ENCODE peak calls at places on chromosomes 5 and 9, in six cellular contexts. One of them, this sample, is unnamed. For H3K27me3, the result is how much of the 10 kb centered on the place peaks cover.

GRCh38 chr5:144436007-144436406 is 265.3 kb downstream of the KCTD16 start:
- DNase-seq in mesenchymal stem cell: no peak
- DNase-seq in K562: no peak
- DNase-seq in mesendoderm: no peak
- DNase-seq in Karpas-422: no peak
- DNase-seq in NT2/D1: no peak
- DNase-seq in this sample: no peak

GRCh38 chr5:171647043-171647899 is 138.3 kb upstream of the SMIM23 start:
- DNase-seq in mesenchymal stem cell: peak
- DNase-seq in K562: no peak
- DNase-seq in mesendoderm: peak
- DNase-seq in Karpas-422: no peak
- DNase-seq in NT2/D1: no peak
- DNase-seq in this sample: peak

GRCh38 chr5:107672212-107673105 is 1.7 kb upstream of the EFNA5 start:
- DNase-seq in mesenchymal stem cell: peak
- DNase-seq in K562: peak
- DNase-seq in mesendoderm: peak
- DNase-seq in Karpas-422: peak
- DNase-seq in NT2/D1: peak
- DNase-seq in this sample: peak

GRCh38 chr5:173765030-173765644 is 123.0 kb upstream of the CPEB4 start:
- DNase-seq in mesenchymal stem cell: peak
- DNase-seq in K562: no peak
- DNase-seq in mesendoderm: no peak
- DNase-seq in Karpas-422: no peak
- DNase-seq in NT2/D1: no peak
- DNase-seq in this sample: no peak

GRCh38 chr5:151699071-151699901 is 12.6 kb upstream of the SPARC start:
- DNase-seq in mesenchymal stem cell: peak
- DNase-seq in K562: no peak
- DNase-seq in mesendoderm: peak
- DNase-seq in Karpas-422: no peak
- DNase-seq in NT2/D1: peak
- DNase-seq in this sample: peak

GRCh38 chr5:173294673-173295320 is 33.4 kb downstream of the STC2 start:
- DNase-seq in mesenchymal stem cell: no peak
- DNase-seq in K562: no peak
- DNase-seq in mesendoderm: peak
- DNase-seq in Karpas-422: no peak
- DNase-seq in NT2/D1: no peak
- DNase-seq in this sample: no peak

GRCh38 chr5:108983456-108984092 is 235.9 kb downstream of the FER start:
- DNase-seq in mesenchymal stem cell: no peak
- DNase-seq in K562: no peak
- DNase-seq in mesendoderm: no peak
- DNase-seq in Karpas-422: no peak
- DNase-seq in NT2/D1: no peak
- DNase-seq in this sample: no peak

GRCh38 chr5:96483878-96484277 is 50.8 kb upstream of the PCSK1 start:
- DNase-seq in mesenchymal stem cell: peak
- DNase-seq in K562: peak
- DNase-seq in mesendoderm: peak
- DNase-seq in Karpas-422: peak
- DNase-seq in NT2/D1: peak
- DNase-seq in this sample: peak

GRCh38 chr9:136837146-136837855 is 5.0 kb upstream of the AJM1 start:
- DNase-seq in mesenchymal stem cell: no peak
- DNase-seq in K562: no peak
- DNase-seq in mesendoderm: no peak
- DNase-seq in Karpas-422: no peak
- DNase-seq in NT2/D1: no peak
- DNase-seq in this sample: no peak

GRCh38 chr5:69527128-69527745 is 32.8 kb upstream of the GTF2H2C start:
- DNase-seq in mesenchymal stem cell: no peak
- DNase-seq in K562: no peak
- DNase-seq in mesendoderm: no peak
- DNase-seq in Karpas-422: no peak
- DNase-seq in NT2/D1: no peak
- DNase-seq in this sample: no peak

GRCh38 chr5:172229904-172230303 is 35.9 kb downstream of the EFCAB9 start:
- DNase-seq in mesenchymal stem cell: no peak
- DNase-seq in K562: no peak
- DNase-seq in mesendoderm: no peak
- DNase-seq in Karpas-422: no peak
- DNase-seq in NT2/D1: no peak
- DNase-seq in this sample: no peak

GRCh38 chr5:171863928-171864327 is 78.3 kb downstream of the SMIM23 start:
- DNase-seq in mesenchymal stem cell: peak
- DNase-seq in K562: no peak
- DNase-seq in mesendoderm: no peak
- DNase-seq in Karpas-422: no peak
- DNase-seq in NT2/D1: no peak
- DNase-seq in this sample: no peak

GRCh38 chr5:128082551-128083032 is 974 bp upstream of the SLC12A2 start:
- DNase-seq in mesenchymal stem cell: no peak
- DNase-seq in K562: no peak
- DNase-seq in mesendoderm: no peak
- DNase-seq in Karpas-422: no peak
- DNase-seq in NT2/D1: no peak
- DNase-seq in this sample: peak

GRCh38 chr9:89591291-89592200 is 13.3 kb upstream of the GADD45G start:
- DNase-seq in mesenchymal stem cell: no peak
- DNase-seq in K562: no peak
- DNase-seq in mesendoderm: no peak
- DNase-seq in Karpas-422: no peak
- DNase-seq in NT2/D1: no peak
- DNase-seq in this sample: peak

GRCh38 chr5:135569755-135570452 is 8.9 kb downstream of the CXCL14 start:
- DNase-seq in mesenchymal stem cell: peak
- DNase-seq in K562: peak
- DNase-seq in mesendoderm: peak
- DNase-seq in Karpas-422: peak
- DNase-seq in NT2/D1: peak
- DNase-seq in this sample: peak

GRCh38 chr9:131787838-131788237 is 48.0 kb upstream of the RAPGEF1 start:
- DNase-seq in mesenchymal stem cell: no peak
- DNase-seq in K562: no peak
- DNase-seq in mesendoderm: no peak
- DNase-seq in Karpas-422: no peak
- DNase-seq in NT2/D1: no peak
- DNase-seq in this sample: no peak
- H3K27me3 ChIP-seq in mesenchymal stem cell: half or more
- H3K27me3 ChIP-seq in K562: half or more
- H3K27me3 ChIP-seq in mesendoderm: under half
- H3K27me3 ChIP-seq in Karpas-422: under half
- H3K27me3 ChIP-seq in NT2/D1: under half
- H3K27me3 ChIP-seq in this sample: under half

DNA sequence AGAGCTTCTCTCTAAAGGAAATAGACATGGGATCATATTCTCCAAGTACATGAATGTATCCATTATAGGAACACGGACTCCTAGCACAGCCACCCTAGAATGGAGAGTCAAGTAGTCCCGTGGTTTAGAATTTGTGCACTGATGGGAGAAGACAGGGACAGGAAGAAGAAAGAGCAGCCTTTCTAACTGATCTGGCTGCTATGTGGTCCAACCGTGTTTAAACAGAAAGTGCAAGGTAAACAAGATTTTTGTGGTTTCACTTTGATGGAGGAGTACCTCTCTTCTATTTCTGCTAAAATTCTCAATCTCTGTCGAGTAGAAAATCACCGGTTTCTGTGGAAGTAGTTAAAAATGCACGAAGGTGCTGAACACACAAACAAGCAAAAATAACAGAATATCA is 171.3 kb downstream of the ST8SIA4 start:
- DNase-seq in mesenchymal stem cell: peak
- DNase-seq in K562: no peak
- DNase-seq in mesendoderm: no peak
- DNase-seq in Karpas-422: no peak
- DNase-seq in NT2/D1: no peak
- DNase-seq in this sample: no peak
- H3K9ac ChIP-seq in mesenchymal stem cell: no peak
- H3K9ac ChIP-seq in K562: no peak
- H3K9ac ChIP-seq in mesendoderm: no peak
- H3K9ac ChIP-seq in Karpas-422: no peak
- H3K9ac ChIP-seq in NT2/D1: no peak
- H3K9ac ChIP-seq in this sample: no peak

GRCh38 chr9:132182609-132183073 is 20.8 kb downstream of the NTNG2 start:
- DNase-seq in mesenchymal stem cell: no peak
- DNase-seq in K562: no peak
- DNase-seq in mesendoderm: peak
- DNase-seq in Karpas-422: no peak
- DNase-seq in NT2/D1: no peak
- DNase-seq in this sample: peak

GRCh38 chr9:132183715-132184114 is 21.9 kb downstream of the NTNG2 start:
- DNase-seq in mesenchymal stem cell: no peak
- DNase-seq in K562: no peak
- DNase-seq in mesendoderm: peak
- DNase-seq in Karpas-422: no peak
- DNase-seq in NT2/D1: no peak
- DNase-seq in this sample: peak

GRCh38 chr9:132181796-132182521 is 20.1 kb downstream of the NTNG2 start:
- DNase-seq in mesenchymal stem cell: no peak
- DNase-seq in K562: no peak
- DNase-seq in mesendoderm: no peak
- DNase-seq in Karpas-422: no peak
- DNase-seq in NT2/D1: no peak
- DNase-seq in this sample: peak

GRCh38 chr9:132185164-132186009 is 23.5 kb downstream of the NTNG2 start:
- DNase-seq in mesenchymal stem cell: no peak
- DNase-seq in K562: peak
- DNase-seq in mesendoderm: peak
- DNase-seq in Karpas-422: no peak
- DNase-seq in NT2/D1: no peak
- DNase-seq in this sample: peak

GRCh38 chr9:132183134-132183533 is 21.3 kb downstream of the NTNG2 start:
- DNase-seq in mesenchymal stem cell: no peak
- DNase-seq in K562: no peak
- DNase-seq in mesendoderm: no peak
- DNase-seq in Karpas-422: no peak
- DNase-seq in NT2/D1: no peak
- DNase-seq in this sample: peak
- H3K27me3 ChIP-seq in mesenchymal stem cell: half or more
- H3K27me3 ChIP-seq in K562: half or more
- H3K27me3 ChIP-seq in mesendoderm: under half
- H3K27me3 ChIP-seq in Karpas-422: under half
- H3K27me3 ChIP-seq in NT2/D1: under half
- H3K27me3 ChIP-seq in this sample: under half

DNA sequence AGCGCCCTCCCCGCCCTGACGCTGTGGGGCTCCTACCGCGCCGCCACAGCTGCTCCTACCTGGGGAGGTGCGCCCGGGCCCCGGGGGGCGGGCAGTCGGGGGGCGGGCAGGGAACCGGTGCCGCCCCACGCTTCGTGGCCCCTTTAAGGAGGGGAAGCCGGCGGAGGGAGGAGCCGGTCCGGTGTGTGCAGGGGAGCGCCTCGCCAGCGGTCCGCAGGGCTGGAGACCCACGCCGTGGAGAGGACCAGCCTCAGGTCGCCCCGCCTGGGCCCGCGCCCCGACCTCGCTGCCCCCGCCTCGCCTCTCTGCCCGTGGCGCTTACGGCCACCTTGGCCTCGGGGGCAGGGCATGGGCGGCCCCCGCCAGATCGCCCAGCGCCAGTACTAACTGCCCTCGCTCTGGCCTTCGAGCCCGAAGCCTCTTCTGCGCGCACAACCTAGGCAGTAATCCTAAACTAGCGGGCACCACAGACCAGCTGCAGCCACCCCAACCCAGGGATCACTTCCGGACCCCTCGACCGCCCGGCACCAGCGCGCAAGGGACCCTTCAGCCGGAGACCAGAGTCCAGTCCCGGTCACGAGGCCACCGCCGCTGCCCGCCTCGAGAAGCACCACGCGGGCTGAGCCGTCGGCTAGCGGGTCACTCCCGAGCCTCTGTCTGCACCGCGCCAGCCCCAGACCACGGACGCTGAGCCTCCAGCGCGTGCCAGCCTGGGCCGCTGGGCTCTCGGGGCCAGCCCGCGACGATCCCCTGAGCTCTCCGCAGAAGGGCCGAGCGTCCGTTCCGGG is at the start of gene FOXE1:
- DNase-seq in mesenchymal stem cell: no peak
- DNase-seq in K562: no peak
- DNase-seq in mesendoderm: no peak
- DNase-seq in Karpas-422: no peak
- DNase-seq in NT2/D1: no peak
- DNase-seq in this sample: peak
- H3K9ac ChIP-seq in mesenchymal stem cell: no peak
- H3K9ac ChIP-seq in K562: no peak
- H3K9ac ChIP-seq in mesendoderm: no peak
- H3K9ac ChIP-seq in Karpas-422: no peak
- H3K9ac ChIP-seq in NT2/D1: peak
- H3K9ac ChIP-seq in this sample: no peak